ENCODE peak calls at places on chromosomes 2 and 18, in eight cellular contexts. X, C, S, P, Y, F, B and Z are unnamed samples.

GRCh38 chr2:190837991-190838390 is 42.6 kb upstream of the GLS start:
- DNase-seq in Y (no peak), B (no peak), P (no peak), S (no peak), C (no peak), F (no peak), X (no peak), Z (no peak)

GRCh38 chr18:45775726-45776125 is 49.7 kb upstream of the SIGLEC15 start:
- DNase-seq in F (no peak), B (no peak), P (no peak), X (no peak), S (no peak), C (no peak), Y (no peak), Z (no peak)

GRCh38 chr2:26612522-26613240 is 28.5 kb downstream of the CIB4 start:
- DNase-seq in C (no peak), F (no peak), S (no peak), B (no peak), P (no peak), X (no peak), Y (no peak), Z (peak)

GRCh38 chr2:155382781-155383180 is 684.3 kb downstream of the KCNJ3 start:
- DNase-seq in Y (no peak), S (no peak), P (peak), F (no peak), B (no peak), X (no peak), C (no peak), Z (no peak)

GRCh38 chr2:183010112-183010511 is 28.1 kb downstream of the NCKAP1 start:
- DNase-seq in C (peak), S (no peak), B (no peak), P (peak), F (peak), X (no peak), Y (peak), Z (no peak)

GRCh38 chr18:6376433-6377229 is 38.1 kb downstream of the L3MBTL4 start:
- DNase-seq in F (no peak), B (no peak), P (no peak), X (no peak), S (no peak), Y (no peak), C (no peak), Z (no peak)

GRCh38 chr2:119242276-119243119 is 18.9 kb downstream of the STEAP3 start:
- DNase-seq in S (no peak), X (no peak), C (no peak), F (no peak), P (no peak), Y (no peak), B (no peak), Z (no peak)

GRCh38 chr2:209661286-209661685 is 110.3 kb upstream of the UNC80 start:
- DNase-seq in C (no peak), S (peak), B (no peak), P (peak), F (peak), Y (no peak), X (no peak), Z (peak)

GRCh38 chr2:12005886-12006681 is 259.7 kb downstream of the LPIN1 start:
- DNase-seq in P (no peak), S (no peak), X (peak), Y (peak), B (no peak), C (no peak), F (no peak), Z (no peak)

GRCh38 chr2:128390991-128391630 is 72.4 kb upstream of the HS6ST1 start:
- DNase-seq in C (no peak), S (no peak), B (no peak), Y (no peak), X (no peak), P (no peak), F (peak), Z (no peak)

GRCh38 chr2:100895402-100895801 is 75.5 kb downstream of the NPAS2 start:
- DNase-seq in Y (no peak), P (no peak), C (no peak), X (no peak), B (peak), S (no peak), F (no peak), Z (no peak)

GRCh38 chr2:221570321-221571107 is 1.6 kb downstream of the EPHA4 start:
- DNase-seq in F (peak), Y (no peak), X (peak), C (peak), P (no peak), B (no peak), S (peak), Z (no peak)

GRCh38 chr2:60275958-60276357 is 277.5 kb downstream of the BCL11A start:
- DNase-seq in S (no peak), P (no peak), C (no peak), B (no peak), Y (no peak), F (peak), X (no peak), Z (no peak)

GRCh38 chr2:46193855-46194254 is 103.4 kb upstream of the EPAS1 start:
- DNase-seq in B (no peak), P (no peak), X (no peak), Y (no peak), F (no peak), C (no peak), S (no peak), Z (no peak)

GRCh38 chr18:63427566-63427965 is 5.3 kb upstream of the VPS4B start:
- DNase-seq in X (peak), P (no peak), S (no peak), Y (no peak), B (no peak), F (no peak), C (no peak), Z (no peak)

GRCh38 chr2:86295071-86295470 is 42.4 kb downstream of the REEP1 start:
- DNase-seq in B (no peak), S (no peak), X (no peak), P (no peak), Y (no peak), C (no peak), F (no peak), Z (no peak)

GRCh38 chr18:23284629-23285028 is 149.3 kb downstream of the CABLES1 start:
- DNase-seq in Y (no peak), C (no peak), S (no peak), F (no peak), B (no peak), P (no peak), X (no peak), Z (no peak)

GRCh38 chr2:164205347-164205746 is 415.9 kb downstream of the GRB14 start:
- DNase-seq in C (peak), Y (peak), B (no peak), X (no peak), P (no peak), F (no peak), S (no peak), Z (no peak)

GRCh38 chr2:238140721-238141540 is 2.5 kb downstream of the KLHL30 start:
- DNase-seq in X (no peak), S (no peak), Y (no peak), P (no peak), F (no peak), C (no peak), B (no peak), Z (no peak)

GRCh38 chr2:215414674-215415073 is 21.2 kb downstream of the FN1 start:
- DNase-seq in C (no peak), S (no peak), P (no peak), F (no peak), Y (no peak), X (no peak), B (no peak), Z (no peak)

GRCh38 chr2:144493027-144493809 is 26.7 kb downstream of the ZEB2 start:
- DNase-seq in C (no peak), S (no peak), B (no peak), F (no peak), Y (no peak), X (no peak), P (no peak), Z (no peak)

GRCh38 chr2:207624170-207625013 is 802 bp downstream of the METTL21A start:
- DNase-seq in C (peak), B (peak), F (peak), S (peak), Y (no peak), X (peak), P (peak), Z (peak)

GRCh38 chr2:221102896-221103688 is 469.0 kb downstream of the EPHA4 start:
- DNase-seq in B (no peak), F (no peak), Y (no peak), X (peak), C (no peak), S (no peak), P (no peak), Z (no peak)

GRCh38 chr2:37982147-37982582 is 57.1 kb downstream of the RMDN2 start:
- DNase-seq in P (peak), Y (no peak), S (peak), C (peak), X (peak), F (peak), B (peak), Z (peak)

GRCh38 chr2:24625728-24626484 is 134.9 kb downstream of the NCOA1 start:
- DNase-seq in B (no peak), P (peak), F (no peak), S (no peak), X (no peak), C (no peak), Y (no peak), Z (no peak)

GRCh38 chr18:72638353-72638752 is 94.2 kb upstream of the CBLN2 start:
- DNase-seq in S (no peak), B (no peak), C (no peak), X (no peak), Y (no peak), F (no peak), P (no peak), Z (no peak)